ENCODE peak calls at places on chromosomes 12 and 14, in four cellular contexts. G is GM12878, M is K562, R is HepG2. C is an unnamed sample.
A peak's percentile ranks its signal among the peaks of the same experiment; 100 is the strongest.

GRCh38 chr14:20934148-20934762 is 21.0 kb upstream of the RNASE2 start:
- DNase-seq in M (peak; percentile 65), R (no peak), G (no peak), C (peak; percentile 77)

GRCh38 chr12:32515137-32515860 is 115.9 kb downstream of the FGD4 start:
- DNase-seq in R (no peak), G (no peak), M (no peak), C (no peak)

GRCh38 chr12:130086248-130086647 is 76.0 kb upstream of the FZD10 start:
- DNase-seq in R (no peak), G (no peak), M (no peak), C (no peak)

GRCh38 chr14:94897583-94897982 is 127.7 kb upstream of the GSC start:
- DNase-seq in M (no peak), G (no peak), R (no peak), C (no peak)

GRCh38 chr12:10453144-10453543 is at the start of gene KLRC1:
- DNase-seq in R (no peak), M (no peak), G (no peak), C (no peak)

GRCh38 chr12:106248177-106248848 is 493 bp upstream of the CKAP4 start:
- DNase-seq in M (no peak), R (peak; percentile 19), G (no peak), C (peak; percentile 42)

GRCh38 chr14:77241955-77242354 is 29.1 kb downstream of the NGB start:
- DNase-seq in R (no peak), M (no peak), G (no peak), C (no peak)

GRCh38 chr14:65412881-65413738 is 580 bp downstream of the FUT8 start:
- DNase-seq in M (peak; percentile 54), R (peak; percentile 17), G (no peak), C (peak; percentile 7)

GRCh38 chr12:127051139-127051538 is 1215.8 kb upstream of the TMEM132C start:
- DNase-seq in R (no peak), M (no peak), G (no peak), C (no peak)

GRCh38 chr12:106106892-106107291 is 31.9 kb downstream of the NUAK1 start:
- DNase-seq in M (no peak), G (no peak), R (no peak), C (no peak)

GRCh38 chr12:50222275-50222783 is 55.2 kb upstream of the CERS5 start:
- DNase-seq in G (no peak), R (no peak), M (peak; percentile 84), C (peak; percentile 60)

GRCh38 chr12:11580125-11580751 is 69.2 kb upstream of the ETV6 start:
- DNase-seq in R (no peak), M (no peak), G (peak; percentile 71), C (no peak)

GRCh38 chr12:79897617-79898016 is 37.3 kb downstream of the PPP1R12A start:
- DNase-seq in G (no peak), R (peak; percentile 14), M (no peak), C (no peak)

GRCh38 chr12:70534466-70534865 is 102.8 kb downstream of the PTPRB start:
- DNase-seq in M (no peak), G (no peak), R (no peak), C (no peak)

GRCh38 chr12:72453550-72453949 is 181.4 kb downstream of the TRHDE start:
- DNase-seq in M (no peak), R (no peak), G (no peak), C (no peak)

GRCh38 chr12:13631873-13632272 is 349.5 kb downstream of the GRIN2B start:
- DNase-seq in G (peak; percentile 65), M (no peak), R (no peak), C (no peak)

GRCh38 chr12:110355080-110355479 is 48.4 kb downstream of the ANAPC7 start:
- DNase-seq in G (no peak), R (peak; percentile 55), M (peak; percentile 65), C (peak; percentile 62)

GRCh38 chr14:24425704-24426103 is 3.8 kb downstream of the CBLN3 start:
- DNase-seq in G (no peak), R (peak; percentile 63), M (peak; percentile 80), C (no peak)

GRCh38 chr12:123813349-123813748 is 51.2 kb downstream of the DNAH10 start:
- DNase-seq in G (no peak), R (no peak), M (no peak), C (no peak)

GRCh38 chr14:22733829-22734228 is 32.7 kb upstream of the OXA1L start:
- DNase-seq in R (no peak), M (no peak), G (no peak), C (no peak)

GRCh38 chr12:79367016-79367575 is 323.7 kb downstream of the PAWR start:
- DNase-seq in G (no peak), R (no peak), M (no peak), C (no peak)

GRCh38 chr14:70188608-70189540 is at the start of gene SLC8A3:
- DNase-seq in R (no peak), G (no peak), M (no peak), C (peak; percentile 62)

GRCh38 chr12:104460041-104460757 is 3.5 kb downstream of the CHST11 start:
- DNase-seq in R (no peak), M (no peak), G (no peak), C (no peak)

GRCh38 chr12:11863988-11864387 is 206.8 kb upstream of the BCL2L14 start:
- DNase-seq in G (no peak), R (no peak), M (no peak), C (no peak)

GRCh38 chr12:121673013-121673441 is 3.6 kb upstream of the MORN3 start:
- DNase-seq in M (no peak), G (no peak), R (no peak), C (no peak)

GRCh38 chr14:96901227-96901626 is 104.0 kb downstream of the VRK1 start:
- DNase-seq in G (peak; percentile 28), M (no peak), R (no peak), C (no peak)

GRCh38 chr14:50521912-50522341 is 10.4 kb downstream of the MAP4K5 start:
- DNase-seq in M (no peak), R (peak; percentile 70), G (no peak), C (no peak)

GRCh38 chr12:80709811-80710726 is 2.6 kb downstream of the MYF6 start:
- DNase-seq in R (peak; percentile 9), M (peak; percentile 11), G (no peak), C (peak; percentile 28)

GRCh38 chr12:20007331-20007730 is 361.0 kb upstream of the PDE3A start:
- DNase-seq in G (no peak), R (no peak), M (no peak), C (no peak)

GRCh38 chr12:124713041-124713435 is 145.6 kb upstream of the NCOR2 start:
- DNase-seq in R (no peak), G (peak; percentile 4), M (no peak), C (no peak)

GRCh38 chr12:9792961-9793617 is 32.4 kb upstream of the CD69 start:
- DNase-seq in R (no peak), G (no peak), M (peak; percentile 22), C (no peak)

GRCh38 chr14:22225526-22226133 is 363.4 kb downstream of the DAD1 start:
- DNase-seq in M (no peak), G (no peak), R (no peak), C (no peak)

GRCh38 chr12:54300732-54301427 is at the start of gene NFE2:
- DNase-seq in M (peak; percentile 94), R (peak; percentile 58), G (no peak), C (peak; percentile 62)

GRCh38 chr12:64946132-64946829 is 121.8 kb downstream of the TBC1D30 start:
- DNase-seq in R (no peak), G (no peak), M (no peak), C (no peak)

GRCh38 chr14:81062816-81063215 is 107.4 kb downstream of the TSHR start:
- DNase-seq in R (peak; percentile 10), M (peak; percentile 38), G (peak; percentile 1), C (peak; percentile 12)

GRCh38 chr12:56488041-56488955 is at the start of gene GLS2:
- DNase-seq in M (peak; percentile 28), G (peak; percentile 53), R (peak; percentile 76), C (peak; percentile 81)
- TF ChIP-seq FOXM1 in M (no peak), G (no peak), R (peak; percentile 59), C (no peak)

GRCh38 chr12:25500651-25501050 is 52.4 kb downstream of the LMNTD1 start:
- DNase-seq in R (no peak), G (no peak), M (no peak), C (no peak)
- TF ChIP-seq BHLHE40 in R (no peak), G (no peak), M (no peak), C (no peak)

GRCh38 chr12:2739832-2740641 is 54.7 kb upstream of the FKBP4 start:
- DNase-seq in M (peak; percentile 12), G (no peak), R (peak; percentile 32), C (no peak)
- TF ChIP-seq FOXM1 in M (no peak), G (no peak), R (no peak), C (no peak)

GRCh38 chr14:68569546-68569908 is 223.3 kb downstream of the ZFP36L1 start:
- DNase-seq in R (no peak), M (no peak), G (no peak), C (no peak)
- TF ChIP-seq BHLHE40 in R (no peak), M (no peak), G (no peak), C (no peak)

C was measured in HEK293T.